ENCODE peak calls at places on chromosomes 16 and 17, in six cellular contexts. E is esophagus squamous epithelium; B is RPMI8226; Q is activated T-helper 1 cell treated with Interleukin-2 at 50 U/mL for 16 hours; G is stimulated activated CD4-positive, alpha-beta T cell treated with anti-CD3 and anti-CD28 coated beads, Interleukin-2, amount 100 ng/mL, for 24 hours; D is brain microvascular endothelial cell. M is an unnamed sample.
A peak's percentile ranks its signal among the peaks of the same experiment; 100 is the strongest.

GRCh38 chr16:69223882-69224281 is 36.9 kb downstream of the SNTB2 start:
- DNase-seq in D (no peak), G (no peak), B (no peak), Q (no peak), E (no peak), M (no peak)

GRCh38 chr17:77701996-77702395 is 256.5 kb upstream of the TNRC6C start:
- DNase-seq in E (no peak), G (no peak), Q (no peak), B (no peak), D (no peak), M (no peak)

GRCh38 chr16:61580579-61580978 is 455.7 kb downstream of the CDH8 start:
- DNase-seq in D (no peak), E (no peak), G (no peak), B (no peak), Q (no peak), M (no peak)

GRCh38 chr17:46266656-46267544 is 28.0 kb upstream of the LRRC37A start:
- DNase-seq in G (peak; percentile 85), E (peak; percentile 48), D (peak; percentile 69), Q (peak; percentile 80), B (peak; percentile 92), M (peak; percentile 74)

GRCh38 chr17:37220609-37220953 is 155.2 kb upstream of the C17orf78 start:
- DNase-seq in B (no peak), Q (no peak), D (peak; percentile 47), E (no peak), G (peak; percentile 18), M (no peak)

GRCh38 chr16:89256651-89257254 is 39.2 kb downstream of the ZNF778 start:
- DNase-seq in E (no peak), G (peak; percentile 80), D (peak; percentile 16), Q (peak; percentile 63), B (no peak), M (peak; percentile 74)

GRCh38 chr17:71522383-71522782 is 598.4 kb upstream of the SOX9 start:
- DNase-seq in E (no peak), G (no peak), B (no peak), Q (no peak), D (no peak), M (no peak)

GRCh38 chr16:89035013-89035697 is 58.1 kb upstream of the CBFA2T3 start:
- DNase-seq in D (no peak), Q (no peak), G (no peak), E (no peak), B (no peak), M (no peak)

GRCh38 chr17:55433629-55434422 is 12.2 kb upstream of the MMD start:
- DNase-seq in G (no peak), Q (no peak), B (no peak), E (no peak), D (peak; percentile 89), M (no peak)

GRCh38 chr17:1999557-2000251 is 25.4 kb downstream of the RTN4RL1 start:
- DNase-seq in G (no peak), Q (no peak), B (peak; percentile 87), E (no peak), D (no peak), M (no peak)

GRCh38 chr17:80769936-80770625 is 221.6 kb upstream of the CHMP6 start:
- DNase-seq in G (no peak), D (no peak), B (no peak), E (no peak), Q (no peak), M (no peak)

GRCh38 chr17:28180449-28180848 is 138.0 kb downstream of the NLK start:
- DNase-seq in Q (no peak), B (no peak), G (no peak), E (no peak), D (no peak), M (no peak)

GRCh38 chr17:16491131-16491702 is 776 bp downstream of the LRRC75A start:
- DNase-seq in E (no peak), D (no peak), Q (peak; percentile 7), B (no peak), G (peak; percentile 22), M (no peak)

GRCh38 chr17:7667616-7668406 is 17.1 kb downstream of the ATP1B2 start:
- DNase-seq in Q (no peak), G (no peak), D (no peak), E (no peak), B (no peak), M (no peak)

GRCh38 chr16:27476240-27476639 is 73.5 kb downstream of the GTF3C1 start:
- DNase-seq in B (no peak), G (no peak), D (no peak), Q (no peak), E (no peak), M (no peak)

GRCh38 chr17:76793775-76794174 is 55.9 kb downstream of the MFSD11 start:
- DNase-seq in B (peak; percentile 80), Q (no peak), E (no peak), D (peak; percentile 23), G (no peak), M (no peak)

GRCh38 chr17:29155235-29155965 is 24.8 kb downstream of the MYO18A start:
- DNase-seq in Q (peak; percentile 35), G (peak; percentile 67), E (no peak), B (peak; percentile 56), D (no peak), M (no peak)

M was measured in activated T-helper 9 cell treated with anti-CD3 and anti-CD28 coated beads, Interleukin-2, amount 50 U/mL, for 16 hours.